ENCODE peak calls at places on chromosomes 4 and X, in five cellular contexts. J, T, L, S and R are unnamed samples.

GRCh38 chrX:24025741-24026402 is 1.1 kb downstream of the KLHL15 start:
- DNase-seq in J (no peak), T (no peak), L (no peak), S (no peak), R (no peak)

GRCh38 chrX:9907645-9908387 is 59.3 kb upstream of the CLDN34 start:
- DNase-seq in J (no peak), T (no peak), L (no peak), S (no peak), R (no peak)

GRCh38 chr4:22473268-22473667 is 42.6 kb downstream of the ADGRA3 start:
- DNase-seq in J (no peak), T (no peak), L (no peak), S (no peak), R (no peak)

GRCh38 chr4:57109530-57109846 is 697 bp downstream of the IGFBP7 start:
- DNase-seq in J (no peak), T (no peak), L (no peak), S (no peak), R (no peak)

GRCh38 chr4:139740531-139741041 is 75.0 kb downstream of the MGST2 start:
- DNase-seq in J (no peak), T (peak), L (no peak), S (no peak), R (no peak)

GRCh38 chr4:53103489-53103888 is 241.4 kb downstream of the RASL11B start:
- DNase-seq in J (no peak), T (no peak), L (no peak), S (no peak), R (no peak)

GRCh38 chrX:16488959-16489358 is 161.0 kb upstream of the S100G start:
- DNase-seq in J (no peak), T (no peak), L (no peak), S (no peak), R (no peak)

GRCh38 chr4:153156263-153156662 is 48.0 kb upstream of the TRIM2 start:
- DNase-seq in J (no peak), T (no peak), L (no peak), S (peak), R (no peak)

GRCh38 chr4:76584235-76585152 is 149.5 kb downstream of the SHROOM3 start:
- DNase-seq in J (no peak), T (no peak), L (no peak), S (no peak), R (no peak)

GRCh38 chr4:2417765-2418651 is at the start of gene ZFYVE28:
- DNase-seq in J (no peak), T (no peak), L (no peak), S (peak), R (no peak)

GRCh38 chr4:74619931-74620702 is 174.2 kb downstream of the BTC start:
- DNase-seq in J (no peak), T (no peak), L (no peak), S (no peak), R (no peak)

GRCh38 chr4:87002682-87003043 is 67.9 kb downstream of the AFF1 start:
- DNase-seq in J (no peak), T (no peak), L (no peak), S (no peak), R (no peak)

GRCh38 chrX:10828640-10829039 is 208.3 kb upstream of the MID1 start:
- DNase-seq in J (no peak), T (no peak), L (no peak), S (no peak), R (no peak)

GRCh38 chrX:320126-320783 is 1.7 kb upstream of the GTPBP6 start:
- DNase-seq in J (no peak), T (peak), L (no peak), S (peak), R (no peak)

GRCh38 chr4:11748169-11748872 is 319.6 kb upstream of the HS3ST1 start:
- DNase-seq in J (no peak), T (no peak), L (no peak), S (no peak), R (no peak)

GRCh38 chrX:66680451-66680850 is 41.6 kb upstream of the EDA2R start:
- DNase-seq in J (no peak), T (no peak), L (no peak), S (no peak), R (no peak)

GRCh38 chr4:3825530-3825929 is 59.3 kb downstream of the ADRA2C start:
- DNase-seq in J (no peak), T (no peak), L (no peak), S (no peak), R (no peak)

GRCh38 chr4:165248102-165248501 is 40.7 kb downstream of the KLHL2 start:
- DNase-seq in J (no peak), T (no peak), L (no peak), S (no peak), R (no peak)

GRCh38 chr4:82431026-82431745 is 796 bp downstream of the ENOPH1 start:
- DNase-seq in J (no peak), T (peak), L (peak), S (no peak), R (no peak)

GRCh38 chr4:180669637-180670036 is 1573.6 kb upstream of the TENM3 start:
- DNase-seq in J (no peak), T (no peak), L (no peak), S (no peak), R (no peak)